ENCODE peak calls at places on chromosomes 11 and 22, in four cellular contexts. S is vagina, R is sigmoid colon, P is esophagus squamous epithelium. E is an unnamed sample.

GRCh38 chr11:93411705-93412104 is 81.2 kb downstream of the DEUP1 start:
- DNase-seq in S (no peak), R (no peak), P (no peak), E (no peak)

GRCh38 chr11:33999393-33999792 is 52.1 kb upstream of the CAPRIN1 start:
- DNase-seq in S (no peak), R (no peak), P (no peak), E (no peak)

GRCh38 chr11:77175869-77176539 is 48.0 kb downstream of the MYO7A start:
- DNase-seq in S (no peak), R (peak), P (no peak), E (no peak)

GRCh38 chr11:134365011-134365925 is 33.5 kb downstream of the GLB1L2 start:
- DNase-seq in S (no peak), R (peak), P (no peak), E (no peak)

GRCh38 chr11:76787911-76788596 is 4.9 kb downstream of the TSKU start:
- DNase-seq in S (no peak), R (peak), P (no peak), E (no peak)

GRCh38 chr22:29727248-29727551 is 7.4 kb downstream of the CABP7 start:
- DNase-seq in S (no peak), R (no peak), P (no peak), E (no peak)

GRCh38 chr22:19527321-19527721 is 3.1 kb upstream of the CLDN5 start:
- DNase-seq in S (no peak), R (no peak), P (no peak), E (no peak)

GRCh38 chr22:19406281-19406811 is 25.2 kb downstream of the HIRA start:
- DNase-seq in S (no peak), R (no peak), P (no peak), E (no peak)

GRCh38 chr11:122023614-122024250 is 92.3 kb downstream of the BLID start:
- DNase-seq in S (no peak), R (no peak), P (no peak), E (no peak)

GRCh38 chr11:131637469-131638175 is 267.2 kb downstream of the NTM start:
- DNase-seq in S (no peak), R (no peak), P (no peak), E (no peak)

GRCh38 chr22:22558071-22558971 is 744 bp downstream of the PRAME start:
- DNase-seq in S (no peak), R (no peak), P (no peak), E (no peak)

GRCh38 chr11:130528301-130528651 is 79.8 kb downstream of the ADAMTS15 start:
- DNase-seq in S (no peak), R (no peak), P (no peak), E (no peak)

GRCh38 chr11:47631473-47631872 is 10.9 kb downstream of the MTCH2 start:
- DNase-seq in S (no peak), R (no peak), P (no peak), E (no peak)

GRCh38 chr11:19811391-19811790 is 98.8 kb downstream of the NAV2 start:
- DNase-seq in S (no peak), R (no peak), P (no peak), E (no peak)

GRCh38 chr22:33869946-33870345 is 50.3 kb downstream of the LARGE1 start:
- DNase-seq in S (no peak), R (no peak), P (no peak), E (no peak)

GRCh38 chr22:46071451-46072029 is 78.8 kb upstream of the PPARA start:
- DNase-seq in S (no peak), R (peak), P (no peak), E (no peak)

GRCh38 chr11:11580831-11581492 is 40.8 kb downstream of the GALNT18 start:
- DNase-seq in S (peak), R (no peak), P (no peak), E (no peak)

GRCh38 chr11:44388828-44389645 is 79.1 kb upstream of the ALX4 start:
- DNase-seq in S (no peak), R (no peak), P (no peak), E (no peak)

GRCh38 chr22:38751066-38751421 is 4.8 kb downstream of the SUN2 start:
- DNase-seq in S (no peak), R (no peak), P (no peak), E (no peak)

GRCh38 chr11:12914401-12914912 is 94.7 kb upstream of the RASSF10 start:
- DNase-seq in S (no peak), R (peak), P (no peak), E (peak)

GRCh38 chr22:48346911-48347310 is 1480.8 kb downstream of the BRD1 start:
- DNase-seq in S (no peak), R (peak), P (no peak), E (no peak)

GRCh38 chr11:71266114-71266833 is 13.9 kb upstream of the SHANK2 start:
- DNase-seq in S (no peak), R (peak), P (no peak), E (no peak)

GRCh38 chr11:78961186-78961782 is 386.6 kb upstream of the NARS2 start:
- DNase-seq in S (no peak), R (no peak), P (no peak), E (peak)

GRCh38 chr11:64036081-64037026 is 623 bp downstream of the FLRT1 start:
- DNase-seq in S (no peak), R (peak), P (no peak), E (peak)

GRCh38 chr11:20360650-20361049 is 2.9 kb upstream of the HTATIP2 start:
- DNase-seq in S (no peak), R (no peak), P (no peak), E (no peak)

GRCh38 chr11:65433657-65434056 is 11.1 kb downstream of the NEAT1 start:
- DNase-seq in S (no peak), R (peak), P (no peak), E (no peak)

GRCh38 chr11:85787809-85788805 is 22.8 kb downstream of the SYTL2 start:
- DNase-seq in S (no peak), R (no peak), P (no peak), E (no peak)

GRCh38 chr11:109554951-109555350 is 133.0 kb downstream of the C11orf87 start:
- DNase-seq in S (no peak), R (no peak), P (no peak), E (no peak)

GRCh38 chr22:47540011-47540410 is 777.6 kb downstream of the TBC1D22A start:
- DNase-seq in S (no peak), R (no peak), P (no peak), E (no peak)

GRCh38 chr11:74459584-74459983 is 7.8 kb downstream of the KCNE3 start:
- DNase-seq in S (no peak), R (no peak), P (no peak), E (no peak)

GRCh38 chr11:123185326-123185725 is 9.7 kb downstream of the CLMP start:
- DNase-seq in S (no peak), R (no peak), P (no peak), E (no peak)
- TF ChIP-seq POLR2A in S (no peak), R (no peak), P (no peak), E (no peak)

DNA sequence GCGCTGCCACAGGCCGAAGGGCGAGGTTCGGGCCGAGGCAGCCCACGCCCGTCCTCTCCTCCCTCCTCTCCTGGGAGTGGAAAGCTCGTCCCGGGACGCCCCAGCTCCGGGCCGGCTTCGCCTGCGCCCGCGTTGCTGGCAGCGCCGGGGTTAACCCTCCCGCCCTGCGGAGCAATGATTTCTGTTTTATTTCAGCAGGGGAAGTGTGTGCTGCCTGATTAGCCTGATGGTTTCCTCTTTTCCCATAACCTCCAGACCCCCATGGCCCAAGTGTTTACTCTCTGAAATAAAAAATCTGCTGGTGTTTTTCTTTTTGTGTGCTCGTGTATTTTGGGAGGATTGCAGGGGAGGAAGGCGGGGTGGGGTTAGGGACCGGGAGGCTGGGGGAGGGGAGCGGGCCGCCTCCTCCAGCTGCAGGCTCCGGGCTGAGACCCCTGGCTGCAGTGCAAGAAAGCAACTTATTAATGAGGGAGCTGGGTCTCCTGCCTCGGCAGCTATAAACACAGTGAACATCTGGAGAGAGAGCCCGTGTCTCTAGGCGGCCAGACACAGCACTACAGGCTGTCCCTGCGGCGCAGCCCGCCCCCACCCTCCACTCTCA is 38.6 kb downstream of the ETS1 start:
- DNase-seq in S (no peak), R (peak), P (no peak), E (no peak)
- TF ChIP-seq POLR2A in S (no peak), R (no peak), P (no peak), E (no peak)

DNA sequence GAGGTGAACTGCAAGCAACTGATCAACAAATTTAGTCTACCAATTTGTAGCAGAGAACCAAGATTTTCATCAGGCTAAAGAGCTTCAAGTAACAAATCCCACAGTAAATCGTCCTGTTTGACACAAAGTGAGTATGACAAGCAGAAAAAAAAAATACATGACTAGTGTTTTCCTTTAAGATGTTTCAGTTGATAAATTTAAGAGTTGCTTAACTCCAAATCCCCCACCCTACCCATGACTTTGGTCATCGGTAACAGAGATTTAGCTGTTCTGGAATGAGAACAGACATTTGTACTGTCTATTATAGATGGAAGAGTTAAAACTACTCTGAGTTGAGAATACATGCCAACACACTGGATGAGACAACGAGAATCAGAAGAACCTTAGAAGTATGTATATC is 165.0 kb upstream of the MTMR2 start:
- DNase-seq in S (no peak), R (no peak), P (no peak), E (no peak)
- TF ChIP-seq POLR2A in S (no peak), R (no peak), P (no peak), E (no peak)

GRCh38 chr11:14036495-14036894 is 74.0 kb downstream of the SPON1 start:
- DNase-seq in S (no peak), R (no peak), P (no peak), E (no peak)
- TF ChIP-seq POLR2A in S (no peak), R (no peak), P (no peak), E (no peak)

E was measured in H54.